ENCODE peak calls at places on chromosomes 7 and 10, in four cellular contexts. U is neuronal stem cell, X is PC-3, V is adrenal gland. I is an unnamed sample. For H3K4me1, the result is how much of the 10 kb centered on the place peaks cover.

GRCh38 chr7:41679566-41679965 is 23.3 kb downstream of the INHBA start:
- DNase-seq in U (no peak), X (peak), V (no peak), I (no peak)

GRCh38 chr10:19638173-19638872 is 177.9 kb upstream of the PLXDC2 start:
- DNase-seq in U (no peak), X (peak), V (peak), I (no peak)

GRCh38 chr10:89683911-89684310 is 17.5 kb upstream of the KIF20B start:
- DNase-seq in V (no peak), U (no peak), X (no peak), I (no peak)

GRCh38 chr7:28957064-28957821 is 887 bp downstream of the TRIL start:
- DNase-seq in U (peak), V (no peak), X (no peak), I (no peak)

GRCh38 chr10:24382045-24382444 is 173.1 kb downstream of the KIAA1217 start:
- DNase-seq in X (no peak), V (no peak), U (no peak), I (no peak)

GRCh38 chr7:45185028-45185863 is 27.7 kb downstream of the RAMP3 start:
- DNase-seq in V (no peak), U (no peak), X (no peak), I (no peak)

GRCh38 chr10:15035385-15036301 is 8.1 kb upstream of the OLAH start:
- DNase-seq in U (no peak), X (peak), V (peak), I (no peak)

GRCh38 chr7:50307368-50308012 is 3.0 kb downstream of the IKZF1 start:
- DNase-seq in X (no peak), V (no peak), U (no peak), I (no peak)

GRCh38 chr10:123665371-123666286 is 526 bp upstream of the GPR26 start:
- DNase-seq in X (no peak), U (no peak), V (no peak), I (no peak)

GRCh38 chr10:43407576-43408330 is 1.2 kb downstream of the HNRNPF start:
- DNase-seq in V (peak), X (peak), U (peak), I (peak)

GRCh38 chr7:45080958-45081669 is 7.7 kb downstream of the NACAD start:
- DNase-seq in X (no peak), V (no peak), U (no peak), I (no peak)

GRCh38 chr10:99981581-99982199 is 28.1 kb downstream of the DNMBP start:
- DNase-seq in U (no peak), V (no peak), X (no peak), I (no peak)

GRCh38 chr10:60298408-60299389 is 91.0 kb downstream of the ANK3 start:
- DNase-seq in X (no peak), V (no peak), U (no peak), I (no peak)

GRCh38 chr7:1354661-1355567 is 104.4 kb downstream of the MICALL2 start:
- DNase-seq in X (no peak), U (no peak), V (no peak), I (no peak)

GRCh38 chr7:124390301-124390700 is 357.4 kb upstream of the TMEM229A start:
- DNase-seq in V (no peak), U (no peak), X (no peak), I (no peak)

GRCh38 chr10:97827778-97828291 is 21.8 kb upstream of the GOLGA7B start:
- DNase-seq in V (no peak), U (no peak), X (peak), I (no peak)

GRCh38 chr10:43942096-43942885 is 293.6 kb upstream of the ZNF32 start:
- DNase-seq in X (no peak), U (no peak), V (no peak), I (no peak)

GRCh38 chr10:120285408-120285807 is 171.6 kb upstream of the PLPP4 start:
- DNase-seq in V (no peak), X (no peak), U (no peak), I (no peak)

GRCh38 chr7:151351967-151352366 is 10.4 kb downstream of the NUB1 start:
- DNase-seq in V (no peak), X (no peak), U (no peak), I (no peak)

GRCh38 chr10:76937056-76937665 is 700.4 kb downstream of the KCNMA1 start:
- DNase-seq in U (no peak), V (no peak), X (no peak), I (no peak)

GRCh38 chr10:116663342-116663741 is 42.6 kb downstream of the PNLIPRP2 start:
- DNase-seq in V (no peak), X (no peak), U (no peak), I (no peak)

GRCh38 chr7:4550117-4550516 is 132.0 kb upstream of the FOXK1 start:
- DNase-seq in U (no peak), X (no peak), V (no peak), I (no peak)

GRCh38 chr10:17428616-17429097 is 25.7 kb downstream of the ST8SIA6 start:
- DNase-seq in V (no peak), X (no peak), U (no peak), I (no peak)

GRCh38 chr10:30039567-30039966 is 19.8 kb downstream of the JCAD start:
- DNase-seq in U (no peak), V (no peak), X (no peak), I (no peak)
- H3K4me1 ChIP-seq in U (under half), V (under half), X (under half), I (under half)

GRCh38 chr10:6175329-6176055 is 27.2 kb upstream of the PFKFB3 start:
- DNase-seq in V (no peak), X (no peak), U (no peak), I (no peak)

GRCh38 chr10:6170638-6171037 is 32.1 kb upstream of the PFKFB3 start:
- DNase-seq in X (no peak), U (no peak), V (no peak), I (no peak)

GRCh38 chr10:6174201-6174874 is 28.4 kb upstream of the PFKFB3 start:
- DNase-seq in U (no peak), V (no peak), X (no peak), I (no peak)

GRCh38 chr10:6173203-6173602 is 29.5 kb upstream of the PFKFB3 start:
- DNase-seq in V (no peak), U (no peak), X (no peak), I (no peak)

DNA sequence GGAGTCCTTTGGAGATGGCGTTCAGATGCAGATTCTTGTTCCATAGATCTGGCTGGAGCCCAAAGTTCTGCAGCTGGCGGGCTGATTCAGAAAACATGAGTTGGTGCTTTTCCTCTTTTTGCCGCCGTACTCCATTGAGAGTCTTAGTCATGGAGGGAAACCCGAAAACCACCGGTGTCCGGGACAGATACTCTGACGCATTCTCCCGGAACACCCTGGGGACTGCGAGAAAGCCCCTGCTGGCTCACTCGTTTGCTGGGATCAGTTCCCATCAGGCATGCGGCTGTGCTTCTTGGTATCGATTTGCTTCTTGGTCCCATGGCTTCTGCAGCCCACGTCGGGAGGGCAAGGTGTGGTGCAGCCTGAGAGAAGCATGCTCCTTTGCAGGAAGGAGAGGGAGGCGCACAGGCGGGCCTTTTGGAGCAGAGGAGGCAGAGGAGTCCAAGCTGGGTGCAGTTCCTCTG is 30.8 kb upstream of the PFKFB3 start:
- DNase-seq in X (no peak), U (no peak), V (peak), I (peak)
- H3K4me1 ChIP-seq in X (under half), U (under half), V (under half), I (half or more)

GRCh38 chr7:116740758-116741462 is 68.9 kb downstream of the MET start:
- DNase-seq in X (no peak), V (no peak), U (no peak), I (no peak)
- H3K4me1 ChIP-seq in X (under half), V (under half), U (under half), I (under half)

GRCh38 chr7:96273716-96274115 is 48.2 kb downstream of the SLC25A13 start:
- DNase-seq in U (no peak), V (no peak), X (no peak), I (no peak)

GRCh38 chr7:96277921-96278320 is 44.0 kb downstream of the SLC25A13 start:
- DNase-seq in X (no peak), V (no peak), U (no peak), I (no peak)

GRCh38 chr7:96276019-96276418 is 45.9 kb downstream of the SLC25A13 start:
- DNase-seq in X (no peak), U (no peak), V (no peak), I (no peak)
- H3K4me1 ChIP-seq in X (under half), U (under half), V (under half), I (under half)

DNA sequence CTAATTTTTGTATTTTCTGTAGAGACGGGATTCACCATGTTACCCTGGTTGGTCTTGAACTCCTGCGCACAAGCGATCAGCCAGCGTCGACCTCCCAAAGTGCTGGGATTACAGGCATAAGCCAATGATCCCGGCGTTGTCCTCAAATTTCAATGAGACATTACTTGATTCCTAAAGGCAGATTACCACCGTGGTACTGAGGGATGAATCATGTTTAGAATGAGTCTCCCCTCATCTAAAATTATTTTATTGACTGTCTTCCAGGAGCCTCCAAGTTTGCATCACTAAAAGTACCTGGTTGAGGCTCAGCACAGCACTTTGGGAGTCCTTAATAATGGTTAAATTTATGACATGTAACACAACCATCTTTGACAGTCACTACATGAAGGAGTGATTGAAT is 142.2 kb upstream of the AKR1E2 start:
- DNase-seq in V (no peak), U (no peak), X (peak), I (no peak)
- H3K4me1 ChIP-seq in V (under half), U (under half), X (half or more), I (under half)

I was measured in thoracic aorta.